ENCODE peak calls at places on chromosome 5, in eight cellular contexts. X is neural crest cell, S is left ventricle myocardium inferior, J is colonic mucosa, H is heart right ventricle, K is AG04450, D is bronchial epithelial cell, Y is IMR-90. I is an unnamed sample.

GRCh38 chr5:111308951-111309350 is 84.8 kb downstream of the CAMK4 start:
- DNase-seq in X (peak), S (no peak), J (no peak), H (no peak), K (no peak), D (peak), Y (no peak), I (no peak)

GRCh38 chr5:82480331-82480730 is 202.2 kb upstream of the RPS23 start:
- DNase-seq in X (no peak), S (no peak), J (no peak), H (no peak), K (no peak), D (no peak), Y (no peak), I (no peak)

GRCh38 chr5:149792963-149793362 is 62.9 kb downstream of the PPARGC1B start:
- DNase-seq in X (no peak), S (no peak), J (no peak), H (no peak), K (no peak), D (peak), Y (no peak), I (no peak)

GRCh38 chr5:152634596-152634995 is 229.5 kb upstream of the NMUR2 start:
- DNase-seq in X (peak), S (no peak), J (no peak), H (peak), K (no peak), D (no peak), Y (no peak), I (no peak)

GRCh38 chr5:45411971-45412612 is 284.1 kb downstream of the HCN1 start:
- DNase-seq in X (no peak), S (no peak), J (no peak), H (no peak), K (no peak), D (no peak), Y (peak), I (peak)

GRCh38 chr5:142864293-142865260 is 94.4 kb downstream of the ARHGAP26 start:
- DNase-seq in X (no peak), S (no peak), J (no peak), H (no peak), K (no peak), D (no peak), Y (no peak), I (no peak)

GRCh38 chr5:178113841-178114324 is 551 bp downstream of the N4BP3 start:
- DNase-seq in X (no peak), S (no peak), J (no peak), H (no peak), K (no peak), D (no peak), Y (no peak), I (no peak)

GRCh38 chr5:167378894-167379723 is 912.3 kb upstream of the WWC1 start:
- DNase-seq in X (no peak), S (no peak), J (peak), H (no peak), K (no peak), D (peak), Y (no peak), I (no peak)

GRCh38 chr5:128920345-128921215 is 44.7 kb upstream of the SLC27A6 start:
- DNase-seq in X (no peak), S (no peak), J (no peak), H (peak), K (no peak), D (peak), Y (peak), I (peak)

GRCh38 chr5:59035681-59036080 is 452.8 kb downstream of the RAB3C start:
- DNase-seq in X (no peak), S (no peak), J (no peak), H (no peak), K (no peak), D (no peak), Y (no peak), I (no peak)

GRCh38 chr5:24491482-24491881 is 153.3 kb downstream of the CDH10 start:
- DNase-seq in X (no peak), S (no peak), J (no peak), H (no peak), K (no peak), D (no peak), Y (no peak), I (no peak)

GRCh38 chr5:138849439-138849838 is 25.7 kb downstream of the LRRTM2 start:
- DNase-seq in X (no peak), S (no peak), J (no peak), H (no peak), K (no peak), D (no peak), Y (peak), I (no peak)

GRCh38 chr5:54455413-54456157 is at the start of gene HSPB3:
- DNase-seq in X (no peak), S (peak), J (no peak), H (peak), K (no peak), D (no peak), Y (peak), I (no peak)

GRCh38 chr5:149422429-149423286 is 43.6 kb upstream of the IL17B start:
- DNase-seq in X (peak), S (peak), J (peak), H (peak), K (peak), D (no peak), Y (peak), I (no peak)

GRCh38 chr5:33291216-33292000 is 149.4 kb upstream of the TARS1 start:
- DNase-seq in X (no peak), S (peak), J (no peak), H (peak), K (no peak), D (no peak), Y (no peak), I (no peak)

GRCh38 chr5:79878721-79879336 is 112.2 kb downstream of the MTX3 start:
- DNase-seq in X (peak), S (no peak), J (no peak), H (no peak), K (no peak), D (no peak), Y (no peak), I (no peak)

GRCh38 chr5:138352722-138353549 is 451 bp downstream of the KDM3B start:
- DNase-seq in X (peak), S (peak), J (peak), H (peak), K (no peak), D (peak), Y (peak), I (no peak)

GRCh38 chr5:36561596-36561995 is 44.8 kb upstream of the SLC1A3 start:
- DNase-seq in X (no peak), S (no peak), J (no peak), H (no peak), K (no peak), D (no peak), Y (no peak), I (no peak)

GRCh38 chr5:172870261-172870806 is 36.3 kb downstream of the ERGIC1 start:
- DNase-seq in X (no peak), S (no peak), J (no peak), H (peak), K (no peak), D (peak), Y (peak), I (peak)

GRCh38 chr5:153658606-153659005 is 168.1 kb downstream of the GRIA1 start:
- DNase-seq in X (no peak), S (no peak), J (no peak), H (no peak), K (no peak), D (no peak), Y (no peak), I (no peak)

GRCh38 chr5:135194573-135195266 is 160.7 kb upstream of the PITX1 start:
- DNase-seq in X (no peak), S (no peak), J (no peak), H (no peak), K (no peak), D (no peak), Y (peak), I (no peak)

GRCh38 chr5:98651715-98652114 is 121.7 kb upstream of the RGMB start:
- DNase-seq in X (no peak), S (no peak), J (no peak), H (no peak), K (no peak), D (peak), Y (peak), I (no peak)

GRCh38 chr5:167699434-167699833 is 592.0 kb upstream of the WWC1 start:
- DNase-seq in X (no peak), S (no peak), J (no peak), H (no peak), K (peak), D (peak), Y (peak), I (peak)

GRCh38 chr5:148091991-148092964 is 28.5 kb downstream of the SPINK5 start:
- DNase-seq in X (no peak), S (no peak), J (no peak), H (no peak), K (no peak), D (no peak), Y (no peak), I (no peak)
- TF ChIP-seq CTCF in X (no peak), S (no peak), J (no peak), H (no peak), K (no peak), D (no peak), Y (no peak), I (no peak)

GRCh38 chr5:136308396-136308795 is 56.9 kb downstream of the TRPC7 start:
- DNase-seq in X (no peak), S (no peak), J (no peak), H (no peak), K (no peak), D (no peak), Y (no peak), I (no peak)
- TF ChIP-seq CTCF in X (no peak), S (peak), J (no peak), H (no peak), K (no peak), D (peak), Y (peak), I (peak)

DNA sequence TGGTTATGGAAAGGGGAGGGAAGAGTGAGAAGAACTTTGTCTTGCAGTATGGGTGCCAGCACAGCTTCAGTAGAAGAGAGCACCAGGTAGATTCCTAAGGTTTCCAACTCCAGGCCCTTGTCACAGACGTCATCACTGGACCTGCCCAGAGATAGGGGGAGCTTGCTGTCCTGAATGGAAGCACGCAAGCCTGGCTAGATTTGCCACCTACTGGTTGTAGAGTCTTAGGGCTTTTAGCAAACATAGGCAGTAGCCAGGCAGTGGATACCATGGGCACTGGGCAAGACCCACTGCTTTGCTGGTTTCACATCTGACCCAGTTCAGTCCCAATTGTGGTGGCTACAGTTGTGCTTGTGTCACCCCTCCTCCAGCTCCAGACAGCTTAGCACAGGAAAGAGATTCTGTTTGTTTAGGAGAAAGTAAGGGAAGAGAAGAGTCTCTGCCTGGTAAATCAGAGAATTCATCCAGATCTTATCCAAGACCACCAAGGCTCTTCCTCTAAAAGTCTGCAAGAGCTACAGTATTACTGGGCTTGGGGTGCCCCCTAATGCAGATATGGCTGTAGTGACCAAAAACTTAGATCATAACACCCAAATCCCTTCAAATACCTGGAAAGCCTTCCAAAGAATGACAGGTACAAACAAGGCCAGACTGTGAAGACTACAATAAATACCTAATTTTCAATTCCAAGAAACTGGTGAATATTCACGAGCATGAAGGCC is 158.9 kb downstream of the HINT1 start:
- DNase-seq in X (no peak), S (no peak), J (no peak), H (no peak), K (no peak), D (peak), Y (no peak), I (no peak)
- TF ChIP-seq CTCF in X (peak), S (no peak), J (no peak), H (no peak), K (no peak), D (peak), Y (no peak), I (no peak)

GRCh38 chr5:133944263-133945230 is 23.9 kb downstream of the C5orf15 start:
- DNase-seq in X (peak), S (no peak), J (peak), H (peak), K (no peak), D (peak), Y (peak), I (no peak)
- TF ChIP-seq CTCF in X (peak), S (peak), J (peak), H (peak), K (peak), D (peak), Y (peak), I (peak)

DNA sequence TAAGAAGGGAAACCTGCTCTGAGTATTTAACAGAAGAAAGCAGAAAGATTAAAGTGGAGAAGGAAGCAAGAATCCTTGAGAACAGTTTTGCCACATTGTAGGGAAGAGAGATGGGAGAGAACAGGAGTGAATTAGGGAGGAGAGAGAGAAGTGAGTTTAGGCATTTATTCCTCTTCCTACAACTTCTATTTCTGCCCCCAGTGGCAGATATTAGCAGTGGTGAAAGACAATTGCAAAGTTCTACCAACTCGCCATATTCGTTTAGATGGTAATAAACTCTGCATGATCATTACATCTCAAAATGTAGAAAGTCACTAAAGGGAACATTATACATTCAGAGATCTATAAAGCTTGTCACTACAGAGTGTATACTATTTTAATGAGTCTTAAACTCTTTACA is 440.1 kb upstream of the TRPC7 start:
- DNase-seq in X (no peak), S (no peak), J (no peak), H (no peak), K (no peak), D (no peak), Y (no peak), I (no peak)
- TF ChIP-seq CTCF in X (peak), S (peak), J (no peak), H (no peak), K (peak), D (peak), Y (no peak), I (no peak)

DNA sequence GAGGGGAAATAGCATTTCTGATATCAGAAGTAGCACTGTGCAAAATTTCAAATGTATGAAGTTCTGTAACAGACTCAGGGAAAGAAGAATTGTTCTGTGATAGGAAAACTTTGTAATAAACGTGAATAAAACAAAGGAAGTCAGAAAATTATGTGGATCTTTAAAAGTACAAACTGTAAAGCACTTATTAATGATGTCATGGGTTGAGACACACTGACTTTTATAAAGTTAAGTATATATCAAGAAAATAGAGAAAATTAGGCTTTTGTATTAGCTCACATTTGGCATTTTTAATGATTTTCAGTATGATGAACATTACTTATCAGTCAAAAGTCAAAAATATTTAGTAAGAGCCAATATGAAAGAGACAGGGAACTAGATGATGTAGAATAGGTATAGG is 1081.7 kb upstream of the EDIL3 start:
- DNase-seq in X (no peak), S (no peak), J (no peak), H (no peak), K (no peak), D (no peak), Y (no peak), I (no peak)
- TF ChIP-seq CTCF in X (no peak), S (no peak), J (no peak), H (no peak), K (no peak), D (no peak), Y (no peak), I (no peak)

GRCh38 chr5:132490484-132491367 is at the start of gene IRF1:
- DNase-seq in X (peak), S (peak), J (peak), H (peak), K (peak), D (peak), Y (peak), I (peak)
- TF ChIP-seq CTCF in X (no peak), S (peak), J (no peak), H (no peak), K (no peak), D (peak), Y (no peak), I (no peak)

GRCh38 chr5:10145922-10146321 is 103.8 kb downstream of the ATPSCKMT start:
- DNase-seq in X (no peak), S (no peak), J (no peak), H (no peak), K (peak), D (peak), Y (peak), I (no peak)
- TF ChIP-seq CTCF in X (peak), S (peak), J (no peak), H (peak), K (peak), D (no peak), Y (peak), I (no peak)

DNA sequence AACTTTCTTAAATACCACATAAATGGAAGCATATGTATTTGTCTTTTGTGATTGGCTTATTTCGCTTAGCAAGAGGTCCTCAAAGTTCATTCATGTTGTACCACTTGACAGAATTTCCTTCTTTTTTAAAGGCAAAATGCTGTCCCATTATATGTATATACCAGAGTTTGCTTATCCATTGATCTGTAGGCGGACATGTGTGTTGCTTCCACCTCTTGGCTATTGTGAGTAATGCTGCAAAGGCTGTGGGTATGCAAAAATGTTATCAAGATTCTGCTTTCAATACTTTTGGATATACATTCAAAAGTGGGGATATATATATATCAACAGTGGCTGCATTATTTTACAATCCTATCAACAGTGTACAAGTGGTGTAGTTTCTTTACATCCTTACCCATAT is 271.0 kb downstream of the PRR16 start:
- DNase-seq in X (no peak), S (no peak), J (no peak), H (no peak), K (no peak), D (no peak), Y (peak), I (no peak)
- TF ChIP-seq CTCF in X (no peak), S (no peak), J (no peak), H (no peak), K (no peak), D (no peak), Y (no peak), I (no peak)

DNA sequence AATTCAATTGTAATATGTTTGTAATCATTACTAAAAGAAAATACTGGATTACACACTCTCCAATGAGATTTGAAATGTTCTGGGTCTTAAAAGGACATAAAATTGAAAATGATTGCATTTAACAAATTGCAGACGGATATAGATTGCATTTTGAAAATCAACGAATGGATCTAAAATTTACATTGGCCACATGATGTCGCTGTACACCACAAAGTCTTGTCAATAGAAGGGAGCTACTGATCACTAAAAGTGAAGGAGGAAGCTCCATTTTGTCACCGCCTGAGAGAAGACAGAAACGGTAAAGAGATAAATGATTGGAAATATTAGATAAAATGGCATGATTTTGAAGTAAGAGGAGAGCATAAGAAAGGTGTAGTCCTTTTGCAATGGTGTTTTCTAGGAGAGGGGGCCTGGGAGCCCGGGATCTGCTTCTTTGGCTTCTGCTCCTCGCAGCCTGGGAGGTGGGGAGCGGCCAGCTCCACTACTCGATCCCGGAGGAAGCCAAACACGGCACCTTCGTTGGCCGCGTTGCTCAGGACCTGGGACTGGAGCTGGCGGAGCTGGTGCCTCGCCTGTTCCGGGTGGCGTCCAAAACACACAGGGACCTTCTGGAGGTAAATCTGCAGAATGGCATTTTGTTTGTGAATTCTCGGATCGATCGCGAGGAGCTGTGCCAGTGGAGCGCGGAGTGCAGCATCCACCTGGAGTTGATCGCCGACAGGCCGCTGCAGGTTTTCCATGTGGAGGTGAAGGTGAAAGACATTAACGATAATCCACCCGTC is at the start of gene PCDHA1:
- DNase-seq in X (no peak), S (no peak), J (no peak), H (no peak), K (no peak), D (no peak), Y (no peak), I (no peak)
- TF ChIP-seq CTCF in X (peak), S (no peak), J (no peak), H (no peak), K (no peak), D (no peak), Y (no peak), I (no peak)